ENCODE peak calls at places on chromosomes 11 and 22, in nine cellular contexts. W is prostate gland, V is body of pancreas, F is cardiac muscle cell, O is psoas muscle, N is neuronal stem cell, T is colonic mucosa, K is PC-9, A is PC-3. B is an unnamed sample. For H3K9me3, the result is how much of the 10 kb centered on the place peaks cover.

GRCh38 chr11:124075841-124076571 is 34.9 kb upstream of the OR10G7 start:
- DNase-seq in W (no peak), V (no peak), F (peak), O (peak), N (no peak), T (peak), K (no peak), A (no peak), B (no peak)

GRCh38 chr11:94149435-94149834 is 20.8 kb downstream of the PANX1 start:
- DNase-seq in W (no peak), V (no peak), F (peak), O (no peak), N (no peak), T (no peak), K (peak), A (peak), B (no peak)

GRCh38 chr11:63901660-63902059 is 15.3 kb downstream of the RCOR2 start:
- DNase-seq in W (no peak), V (no peak), F (peak), O (no peak), N (no peak), T (no peak), K (no peak), A (peak), B (no peak)

GRCh38 chr11:13772223-13773046 is 104.0 kb downstream of the FAR1 start:
- DNase-seq in W (peak), V (peak), F (peak), O (no peak), N (peak), T (peak), K (peak), A (peak), B (peak)

GRCh38 chr11:61762798-61763197 is 10.4 kb downstream of the MYRF start:
- DNase-seq in W (no peak), V (no peak), F (no peak), O (no peak), N (no peak), T (no peak), K (no peak), A (no peak), B (no peak)

GRCh38 chr11:81573367-81573766 is 1160.3 kb downstream of the FAM181B start:
- DNase-seq in W (no peak), V (no peak), F (no peak), O (no peak), N (no peak), T (no peak), K (no peak), A (no peak), B (no peak)

GRCh38 chr11:5892908-5893307 is at the start of gene OR52E5:
- DNase-seq in W (no peak), V (no peak), F (no peak), O (no peak), N (no peak), T (no peak), K (no peak), A (no peak), B (no peak)

GRCh38 chr11:64139045-64139444 is 26.9 kb downstream of the MACROD1 start:
- DNase-seq in W (no peak), V (no peak), F (no peak), O (no peak), N (no peak), T (no peak), K (no peak), A (no peak), B (no peak)

GRCh38 chr11:59208956-59209355 is 3.8 kb downstream of the MPEG1 start:
- DNase-seq in W (no peak), V (no peak), F (peak), O (no peak), N (no peak), T (no peak), K (no peak), A (no peak), B (no peak)

GRCh38 chr11:1087961-1088926 is 13.6 kb downstream of the MUC2 start:
- DNase-seq in W (no peak), V (no peak), F (no peak), O (peak), N (no peak), T (no peak), K (no peak), A (no peak), B (peak)

GRCh38 chr22:21641795-21642583 is at the start of gene SDF2L1:
- DNase-seq in W (peak), V (peak), F (peak), O (peak), N (peak), T (peak), K (peak), A (peak), B (peak)

GRCh38 chr22:44245438-44245837 is 64.7 kb downstream of the PARVG start:
- DNase-seq in W (no peak), V (no peak), F (no peak), O (no peak), N (no peak), T (no peak), K (no peak), A (no peak), B (no peak)

GRCh38 chr11:31870609-31871309 is 59.6 kb upstream of the PAX6 start:
- DNase-seq in W (peak), V (peak), F (peak), O (peak), N (peak), T (peak), K (peak), A (peak), B (peak)

GRCh38 chr11:35346472-35347136 is 72.8 kb downstream of the SLC1A2 start:
- DNase-seq in W (no peak), V (no peak), F (no peak), O (no peak), N (no peak), T (no peak), K (no peak), A (no peak), B (no peak)

GRCh38 chr11:77779935-77780334 is 40.6 kb downstream of the RSF1 start:
- DNase-seq in W (no peak), V (no peak), F (peak), O (no peak), N (peak), T (no peak), K (peak), A (peak), B (peak)

GRCh38 chr22:41983516-41983915 is 14.3 kb downstream of the SEPTIN3 start:
- DNase-seq in W (no peak), V (no peak), F (peak), O (no peak), N (no peak), T (no peak), K (peak), A (no peak), B (no peak)

GRCh38 chr11:44910591-44910990 is 40.1 kb downstream of the TP53I11 start:
- DNase-seq in W (no peak), V (no peak), F (no peak), O (no peak), N (no peak), T (no peak), K (no peak), A (no peak), B (no peak)

GRCh38 chr11:118918686-118919280 is 6.9 kb downstream of the BCL9L start:
- DNase-seq in W (no peak), V (no peak), F (peak), O (no peak), N (no peak), T (no peak), K (no peak), A (no peak), B (no peak)

GRCh38 chr22:43479962-43480361 is 68.1 kb downstream of the MPPED1 start:
- DNase-seq in W (no peak), V (no peak), F (no peak), O (no peak), N (no peak), T (no peak), K (no peak), A (no peak), B (no peak)

GRCh38 chr22:17283423-17283822 is 64.2 kb upstream of the ADA2 start:
- DNase-seq in W (no peak), V (no peak), F (no peak), O (no peak), N (no peak), T (no peak), K (no peak), A (no peak), B (no peak)

GRCh38 chr22:27629908-27630733 is 171.4 kb downstream of the MN1 start:
- DNase-seq in W (no peak), V (no peak), F (no peak), O (no peak), N (no peak), T (no peak), K (no peak), A (no peak), B (no peak)

GRCh38 chr11:10592331-10592730 is 23.9 kb upstream of the LYVE1 start:
- DNase-seq in W (no peak), V (no peak), F (peak), O (no peak), N (no peak), T (no peak), K (peak), A (peak), B (no peak)

GRCh38 chr11:23789938-23790371 is 706.9 kb upstream of the LUZP2 start:
- DNase-seq in W (no peak), V (no peak), F (peak), O (no peak), N (no peak), T (peak), K (no peak), A (peak), B (no peak)

GRCh38 chr11:77379917-77380316 is 78.4 kb upstream of the GDPD4 start:
- DNase-seq in W (no peak), V (no peak), F (no peak), O (no peak), N (no peak), T (no peak), K (no peak), A (no peak), B (no peak)

GRCh38 chr11:69368119-69368880 is 74.3 kb downstream of the MYEOV start:
- DNase-seq in W (no peak), V (no peak), F (no peak), O (peak), N (no peak), T (peak), K (peak), A (peak), B (peak)

GRCh38 chr11:11454671-11455223 is 101.7 kb upstream of the CSNK2A3 start:
- DNase-seq in W (no peak), V (no peak), F (no peak), O (no peak), N (no peak), T (no peak), K (no peak), A (peak), B (peak)

GRCh38 chr22:19886605-19887250 is 32.1 kb upstream of the GNB1L start:
- DNase-seq in W (no peak), V (no peak), F (peak), O (peak), N (no peak), T (no peak), K (peak), A (no peak), B (no peak)

GRCh38 chr11:46332568-46333128 is 14.6 kb upstream of the DGKZ start:
- DNase-seq in W (no peak), V (no peak), F (no peak), O (no peak), N (no peak), T (no peak), K (no peak), A (no peak), B (no peak)

GRCh38 chr11:74685905-74686304 is 45.3 kb downstream of the CHRDL2 start:
- DNase-seq in W (no peak), V (no peak), F (no peak), O (peak), N (no peak), T (no peak), K (no peak), A (no peak), B (no peak)

GRCh38 chr11:111762981-111763643 is 3.1 kb downstream of the PPP2R1B start:
- DNase-seq in W (no peak), V (no peak), F (peak), O (no peak), N (peak), T (no peak), K (no peak), A (peak), B (no peak)

GRCh38 chr11:17369094-17369493 is 17.5 kb downstream of the NCR3LG1 start:
- DNase-seq in W (no peak), V (no peak), F (no peak), O (no peak), N (no peak), T (no peak), K (no peak), A (no peak), B (no peak)
- H3K9me3 ChIP-seq in W (under half), V (under half), F (under half), O (under half), N (half or more), T (under half), K (under half), A (under half), B (under half)

DNA sequence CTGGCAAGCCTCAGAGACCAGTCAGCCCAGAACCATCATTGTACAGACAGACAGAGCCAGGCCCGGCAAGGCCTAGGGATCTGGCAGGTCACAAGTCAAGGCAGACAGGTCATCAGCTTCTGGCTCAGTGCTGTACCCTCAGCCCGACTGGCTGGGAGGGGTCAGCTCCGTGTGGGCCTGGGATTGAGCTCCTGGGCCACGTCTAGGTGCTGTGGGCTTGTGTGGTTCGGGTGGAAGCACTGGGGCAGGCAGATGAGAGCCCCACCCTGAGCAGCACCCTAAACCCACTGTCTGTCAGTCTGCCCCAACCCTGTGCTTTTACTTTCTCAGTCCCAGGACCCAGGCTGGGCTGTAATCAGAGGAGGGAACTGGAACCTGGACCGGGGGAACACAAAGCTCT is 26.9 kb upstream of the P2RY2 start:
- DNase-seq in W (no peak), V (no peak), F (no peak), O (no peak), N (no peak), T (no peak), K (no peak), A (no peak), B (no peak)
- H3K4me3 ChIP-seq in W (no peak), V (no peak), F (no peak), O (no peak), N (no peak), T (no peak), K (no peak), A (no peak), B (no peak)

DNA sequence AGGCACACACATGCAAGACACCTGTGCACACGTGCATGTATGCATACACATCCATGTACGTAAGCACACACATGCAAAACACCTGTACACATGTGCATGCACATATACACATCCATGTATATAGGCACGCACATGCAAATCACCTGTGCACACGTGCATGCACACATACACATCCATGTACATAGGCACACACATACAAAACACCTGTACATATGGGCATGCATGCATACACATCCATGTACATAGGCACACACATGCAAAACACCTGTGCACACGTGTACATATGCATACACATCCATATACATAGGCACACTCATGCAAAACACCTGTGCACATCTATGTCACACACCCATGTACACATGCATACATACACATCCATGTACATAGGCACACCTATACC is 458.3 kb downstream of the TBC1D22A start:
- DNase-seq in W (no peak), V (no peak), F (no peak), O (no peak), N (no peak), T (no peak), K (no peak), A (no peak), B (no peak)
- H3K9me3 ChIP-seq in W (under half), V (under half), F (under half), O (under half), N (under half), T (under half), K (under half), A (under half), B (under half)

DNA sequence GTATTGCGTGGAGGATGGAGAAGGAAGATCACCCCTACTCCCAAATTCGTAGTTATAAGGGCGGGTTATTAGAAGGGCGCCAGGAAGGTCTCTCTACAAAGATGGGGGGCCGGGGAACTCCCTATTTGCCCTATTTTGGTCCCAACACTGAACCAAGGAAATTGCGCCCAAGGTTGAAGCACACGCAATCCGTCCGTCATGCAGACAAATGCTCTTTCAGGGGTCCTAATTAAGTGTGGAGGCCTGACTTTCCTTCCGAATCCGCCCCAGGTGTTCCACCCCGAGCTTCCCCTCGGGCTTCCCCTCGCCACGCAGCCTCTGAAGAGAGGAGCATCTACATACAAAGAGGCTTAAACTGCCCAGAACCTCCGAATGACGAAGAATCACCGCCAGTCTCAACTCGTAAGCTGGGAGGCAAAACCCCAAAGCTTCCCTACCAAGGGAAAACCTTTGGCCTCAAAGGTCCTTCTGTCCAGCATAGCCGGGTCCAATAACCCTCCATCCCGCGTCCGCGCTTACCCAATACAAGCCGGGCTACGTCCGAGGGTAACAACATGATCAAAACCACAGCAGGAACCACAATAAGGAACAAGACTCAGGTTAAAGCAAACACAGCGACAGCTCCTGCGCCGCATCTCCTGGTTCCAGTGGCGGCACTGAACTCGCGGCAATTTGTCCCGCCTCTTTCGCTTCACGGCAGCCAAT is at the start of gene NPAT:
- DNase-seq in W (no peak), V (no peak), F (no peak), O (no peak), N (no peak), T (peak), K (no peak), A (no peak), B (no peak)
- H3K4me3 ChIP-seq in W (peak), V (peak), F (peak), O (peak), N (peak), T (peak), K (peak), A (peak), B (peak)

DNA sequence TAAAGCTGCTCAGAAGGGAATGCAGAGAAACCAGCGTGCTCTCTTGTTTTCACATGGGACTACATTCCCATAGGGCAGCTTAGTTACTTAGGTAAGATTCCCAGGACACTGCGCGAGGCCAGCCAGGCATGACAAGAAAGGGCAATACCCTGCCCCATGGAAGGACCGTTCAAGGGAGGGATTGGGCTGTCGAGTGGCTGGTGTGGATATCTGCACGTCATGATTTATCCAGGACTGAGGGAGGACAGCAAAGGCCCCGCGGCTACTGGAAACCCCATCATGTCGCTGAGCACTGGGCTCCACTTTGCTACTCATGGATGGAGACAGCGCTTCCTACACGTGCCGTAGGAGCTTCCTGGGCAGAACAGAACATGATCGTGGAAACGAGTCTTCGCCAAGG is 169.4 kb downstream of the OPCML start:
- DNase-seq in W (no peak), V (no peak), F (no peak), O (no peak), N (no peak), T (no peak), K (no peak), A (no peak), B (no peak)
- H3K9me3 ChIP-seq in W (under half), V (under half), F (under half), O (under half), N (under half), T (under half), K (under half), A (under half), B (under half)

GRCh38 chr11:130427049-130427388 is 1.4 kb downstream of the ADAMTS8 start:
- DNase-seq in W (no peak), V (no peak), F (no peak), O (no peak), N (no peak), T (no peak), K (no peak), A (no peak), B (no peak)
- H3K4me3 ChIP-seq in W (no peak), V (no peak), F (peak), O (peak), N (no peak), T (peak), K (no peak), A (no peak), B (no peak)

GRCh38 chr11:3369366-3369765 is 9.6 kb downstream of the ZNF195 start:
- DNase-seq in W (no peak), V (no peak), F (no peak), O (no peak), N (no peak), T (no peak), K (no peak), A (no peak), B (no peak)

GRCh38 chr11:3367221-3367620 is 11.7 kb downstream of the ZNF195 start:
- DNase-seq in W (no peak), V (no peak), F (no peak), O (no peak), N (no peak), T (no peak), K (no peak), A (no peak), B (no peak)

GRCh38 chr11:3368199-3368598 is 10.7 kb downstream of the ZNF195 start:
- DNase-seq in W (no peak), V (no peak), F (no peak), O (no peak), N (no peak), T (no peak), K (no peak), A (peak), B (no peak)

GRCh38 chr11:3375552-3375951 is 3.4 kb downstream of the ZNF195 start:
- DNase-seq in W (no peak), V (no peak), F (peak), O (no peak), N (no peak), T (no peak), K (no peak), A (no peak), B (no peak)

DNA sequence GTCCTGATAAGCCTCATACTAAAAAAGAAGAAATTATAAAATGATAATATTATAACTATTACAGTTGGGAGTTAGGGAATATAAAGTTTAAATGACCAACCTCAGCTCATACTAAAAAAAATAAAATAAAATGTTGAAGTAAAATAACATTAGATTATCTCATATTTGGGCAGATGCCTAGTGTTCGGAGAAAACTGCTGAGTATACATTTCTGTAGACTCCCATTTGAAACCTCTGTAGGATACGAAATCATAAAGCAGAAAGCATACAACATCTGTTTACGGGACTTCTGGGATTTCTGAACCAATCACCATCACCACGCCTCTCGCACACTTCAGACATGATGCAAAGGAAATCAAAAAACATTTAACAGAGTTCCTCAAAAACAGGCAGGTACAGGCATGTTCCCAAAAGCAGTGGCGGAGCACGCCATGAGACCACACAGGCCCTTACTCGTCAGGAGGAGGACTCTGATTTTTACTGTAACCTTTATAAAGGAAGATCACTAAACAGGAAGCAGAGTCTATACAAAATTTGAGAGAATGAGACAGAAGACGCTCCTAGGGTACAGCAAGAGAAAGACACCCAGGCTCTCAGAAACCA is 8.6 kb downstream of the ZNF195 start:
- DNase-seq in W (peak), V (no peak), F (no peak), O (no peak), N (no peak), T (no peak), K (no peak), A (no peak), B (no peak)
- H3K9me3 ChIP-seq in W (under half), V (under half), F (under half), O (under half), N (half or more), T (under half), K (under half), A (under half), B (under half)

B was measured in HAP-1.